ENCODE peak calls at places on chromosomes 6 and 20, in nine cellular contexts. One of them, this sample, is unnamed.

GRCh38 chr6:103893082-103893481 is 966.6 kb downstream of the HACE1 start:
- DNase-seq in uterus: no peak
- DNase-seq in cardiac fibroblast: peak; percentile 91
- DNase-seq in thoracic aorta: no peak
- DNase-seq in tibial artery: no peak
- DNase-seq in heart right ventricle: peak; percentile 15
- DNase-seq in lower leg skin: no peak
- DNase-seq in heart left ventricle: no peak
- DNase-seq in astrocyte: peak; percentile 3
- DNase-seq in this sample: peak; percentile 54

GRCh38 chr20:4973330-4974097 is 27.8 kb downstream of the SLC23A2 start:
- DNase-seq in uterus: peak; percentile 43
- DNase-seq in cardiac fibroblast: peak; percentile 68
- DNase-seq in thoracic aorta: no peak
- DNase-seq in tibial artery: peak; percentile 59
- DNase-seq in heart right ventricle: peak; percentile 8
- DNase-seq in lower leg skin: peak; percentile 35
- DNase-seq in heart left ventricle: no peak
- DNase-seq in astrocyte: peak; percentile 85
- DNase-seq in this sample: no peak

GRCh38 chr20:59948828-59949720 is 8.9 kb downstream of the FAM217B start:
- DNase-seq in uterus: no peak
- DNase-seq in cardiac fibroblast: peak; percentile 77
- DNase-seq in thoracic aorta: no peak
- DNase-seq in tibial artery: no peak
- DNase-seq in heart right ventricle: peak; percentile 40
- DNase-seq in lower leg skin: no peak
- DNase-seq in heart left ventricle: no peak
- DNase-seq in astrocyte: no peak
- DNase-seq in this sample: peak; percentile 21

GRCh38 chr6:68087399-68088133 is 547.5 kb upstream of the ADGRB3 start:
- DNase-seq in uterus: no peak
- DNase-seq in cardiac fibroblast: peak; percentile 70
- DNase-seq in thoracic aorta: no peak
- DNase-seq in tibial artery: no peak
- DNase-seq in heart right ventricle: no peak
- DNase-seq in lower leg skin: no peak
- DNase-seq in heart left ventricle: no peak
- DNase-seq in astrocyte: no peak
- DNase-seq in this sample: no peak

GRCh38 chr6:44452725-44453124 is 65.2 kb downstream of the CDC5L start:
- DNase-seq in uterus: no peak
- DNase-seq in cardiac fibroblast: peak; percentile 47
- DNase-seq in thoracic aorta: no peak
- DNase-seq in tibial artery: no peak
- DNase-seq in heart right ventricle: no peak
- DNase-seq in lower leg skin: no peak
- DNase-seq in heart left ventricle: no peak
- DNase-seq in astrocyte: peak; percentile 52
- DNase-seq in this sample: no peak

GRCh38 chr20:38748863-38749153 is 548 bp downstream of the ACTR5 start:
- DNase-seq in uterus: peak; percentile 23
- DNase-seq in cardiac fibroblast: no peak
- DNase-seq in thoracic aorta: no peak
- DNase-seq in tibial artery: no peak
- DNase-seq in heart right ventricle: no peak
- DNase-seq in lower leg skin: peak; percentile 24
- DNase-seq in heart left ventricle: no peak
- DNase-seq in astrocyte: no peak
- DNase-seq in this sample: no peak

GRCh38 chr6:134882426-134883038 is 67.4 kb downstream of the ALDH8A1 start:
- DNase-seq in uterus: peak; percentile 69
- DNase-seq in cardiac fibroblast: peak; percentile 89
- DNase-seq in thoracic aorta: no peak
- DNase-seq in tibial artery: peak; percentile 66
- DNase-seq in heart right ventricle: peak; percentile 34
- DNase-seq in lower leg skin: peak; percentile 74
- DNase-seq in heart left ventricle: peak; percentile 67
- DNase-seq in astrocyte: peak; percentile 48
- DNase-seq in this sample: peak; percentile 68

GRCh38 chr6:30883743-30884520 is at the start of gene DDR1:
- DNase-seq in uterus: peak; percentile 89
- DNase-seq in cardiac fibroblast: peak; percentile 87
- DNase-seq in thoracic aorta: no peak
- DNase-seq in tibial artery: peak; percentile 60
- DNase-seq in heart right ventricle: peak; percentile 76
- DNase-seq in lower leg skin: peak; percentile 70
- DNase-seq in heart left ventricle: peak; percentile 87
- DNase-seq in astrocyte: peak; percentile 30
- DNase-seq in this sample: peak; percentile 67

GRCh38 chr6:90284236-90284744 is 12.4 kb downstream of the BACH2 start:
- DNase-seq in uterus: peak; percentile 41
- DNase-seq in cardiac fibroblast: peak; percentile 77
- DNase-seq in thoracic aorta: no peak
- DNase-seq in tibial artery: peak; percentile 21
- DNase-seq in heart right ventricle: no peak
- DNase-seq in lower leg skin: no peak
- DNase-seq in heart left ventricle: no peak
- DNase-seq in astrocyte: peak; percentile 96
- DNase-seq in this sample: no peak

GRCh38 chr6:55957961-55958422 is 82.6 kb upstream of the BMP5 start:
- DNase-seq in uterus: no peak
- DNase-seq in cardiac fibroblast: peak; percentile 42
- DNase-seq in thoracic aorta: no peak
- DNase-seq in tibial artery: no peak
- DNase-seq in heart right ventricle: no peak
- DNase-seq in lower leg skin: no peak
- DNase-seq in heart left ventricle: no peak
- DNase-seq in astrocyte: peak; percentile 22
- DNase-seq in this sample: no peak

GRCh38 chr6:21441386-21441785 is 152.2 kb upstream of the SOX4 start:
- DNase-seq in uterus: no peak
- DNase-seq in cardiac fibroblast: peak; percentile 39
- DNase-seq in thoracic aorta: no peak
- DNase-seq in tibial artery: no peak
- DNase-seq in heart right ventricle: no peak
- DNase-seq in lower leg skin: no peak
- DNase-seq in heart left ventricle: no peak
- DNase-seq in astrocyte: peak; percentile 57
- DNase-seq in this sample: no peak

GRCh38 chr6:55998586-55998985 is 123.2 kb upstream of the BMP5 start:
- DNase-seq in uterus: no peak
- DNase-seq in cardiac fibroblast: no peak
- DNase-seq in thoracic aorta: no peak
- DNase-seq in tibial artery: no peak
- DNase-seq in heart right ventricle: no peak
- DNase-seq in lower leg skin: no peak
- DNase-seq in heart left ventricle: no peak
- DNase-seq in astrocyte: no peak
- DNase-seq in this sample: no peak

GRCh38 chr6:153503810-153504209 is 372.7 kb upstream of the RGS17 start:
- DNase-seq in uterus: no peak
- DNase-seq in cardiac fibroblast: no peak
- DNase-seq in thoracic aorta: no peak
- DNase-seq in tibial artery: no peak
- DNase-seq in heart right ventricle: no peak
- DNase-seq in lower leg skin: no peak
- DNase-seq in heart left ventricle: no peak
- DNase-seq in astrocyte: no peak
- DNase-seq in this sample: peak; percentile 36
- TF ChIP-seq CTCF in uterus: no peak
- TF ChIP-seq CTCF in cardiac fibroblast: no peak
- TF ChIP-seq CTCF in thoracic aorta: no peak
- TF ChIP-seq CTCF in tibial artery: no peak
- TF ChIP-seq CTCF in heart right ventricle: no peak
- TF ChIP-seq CTCF in lower leg skin: no peak
- TF ChIP-seq CTCF in heart left ventricle: no peak
- TF ChIP-seq CTCF in astrocyte: no peak
- TF ChIP-seq CTCF in this sample: peak; percentile 52

GRCh38 chr6:28655164-28655563 is 129.5 kb downstream of the GPX5 start:
- DNase-seq in uterus: no peak
- DNase-seq in cardiac fibroblast: no peak
- DNase-seq in thoracic aorta: no peak
- DNase-seq in tibial artery: no peak
- DNase-seq in heart right ventricle: no peak
- DNase-seq in lower leg skin: no peak
- DNase-seq in heart left ventricle: no peak
- DNase-seq in astrocyte: no peak
- DNase-seq in this sample: no peak

GRCh38 chr6:28658475-28659249 is 133.0 kb downstream of the GPX5 start:
- DNase-seq in uterus: no peak
- DNase-seq in cardiac fibroblast: no peak
- DNase-seq in thoracic aorta: no peak
- DNase-seq in tibial artery: no peak
- DNase-seq in heart right ventricle: no peak
- DNase-seq in lower leg skin: no peak
- DNase-seq in heart left ventricle: no peak
- DNase-seq in astrocyte: no peak
- DNase-seq in this sample: no peak

GRCh38 chr6:28657756-28658465 is 132.2 kb downstream of the GPX5 start:
- DNase-seq in uterus: peak; percentile 66
- DNase-seq in cardiac fibroblast: peak; percentile 73
- DNase-seq in thoracic aorta: no peak
- DNase-seq in tibial artery: no peak
- DNase-seq in heart right ventricle: peak; percentile 8
- DNase-seq in lower leg skin: no peak
- DNase-seq in heart left ventricle: no peak
- DNase-seq in astrocyte: peak; percentile 33
- DNase-seq in this sample: peak; percentile 61

GRCh38 chr6:28657367-28657755 is 131.7 kb downstream of the GPX5 start:
- DNase-seq in uterus: no peak
- DNase-seq in cardiac fibroblast: no peak
- DNase-seq in thoracic aorta: no peak
- DNase-seq in tibial artery: no peak
- DNase-seq in heart right ventricle: no peak
- DNase-seq in lower leg skin: no peak
- DNase-seq in heart left ventricle: no peak
- DNase-seq in astrocyte: no peak
- DNase-seq in this sample: no peak

DNA sequence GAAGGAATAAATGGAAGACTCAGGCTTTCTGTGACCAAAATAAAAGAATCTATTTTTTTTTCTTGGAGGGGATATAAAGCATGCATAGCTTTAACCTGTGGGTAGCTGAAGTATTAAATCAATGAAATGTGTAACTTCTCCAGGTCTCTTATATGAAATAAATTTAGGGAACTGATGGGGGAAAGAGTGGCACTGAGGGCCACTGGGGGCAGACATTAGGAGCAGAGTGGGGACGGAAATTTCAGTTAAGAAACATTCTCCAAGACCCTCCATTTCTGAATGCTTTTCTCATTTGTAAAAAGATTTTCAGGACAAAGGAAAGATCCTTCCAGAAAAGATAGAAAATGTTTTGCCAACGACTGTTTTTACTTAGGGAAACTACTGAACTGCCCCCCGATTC is 131.0 kb downstream of the GPX5 start:
- DNase-seq in uterus: no peak
- DNase-seq in cardiac fibroblast: no peak
- DNase-seq in thoracic aorta: no peak
- DNase-seq in tibial artery: no peak
- DNase-seq in heart right ventricle: no peak
- DNase-seq in lower leg skin: no peak
- DNase-seq in heart left ventricle: no peak
- DNase-seq in astrocyte: no peak
- DNase-seq in this sample: no peak
- H3K4me3 ChIP-seq in uterus: no peak overlapping the region
- H3K4me3 ChIP-seq in cardiac fibroblast: no peak overlapping the region
- H3K4me3 ChIP-seq in thoracic aorta: no peak overlapping the region
- H3K4me3 ChIP-seq in tibial artery: no peak overlapping the region
- H3K4me3 ChIP-seq in heart right ventricle: no peak overlapping the region
- H3K4me3 ChIP-seq in lower leg skin: no peak overlapping the region
- H3K4me3 ChIP-seq in heart left ventricle: peak overlapping the region; percentile 57
- H3K4me3 ChIP-seq in astrocyte: no peak overlapping the region
- H3K4me3 ChIP-seq in this sample: peak overlapping the region; percentile 70

DNA sequence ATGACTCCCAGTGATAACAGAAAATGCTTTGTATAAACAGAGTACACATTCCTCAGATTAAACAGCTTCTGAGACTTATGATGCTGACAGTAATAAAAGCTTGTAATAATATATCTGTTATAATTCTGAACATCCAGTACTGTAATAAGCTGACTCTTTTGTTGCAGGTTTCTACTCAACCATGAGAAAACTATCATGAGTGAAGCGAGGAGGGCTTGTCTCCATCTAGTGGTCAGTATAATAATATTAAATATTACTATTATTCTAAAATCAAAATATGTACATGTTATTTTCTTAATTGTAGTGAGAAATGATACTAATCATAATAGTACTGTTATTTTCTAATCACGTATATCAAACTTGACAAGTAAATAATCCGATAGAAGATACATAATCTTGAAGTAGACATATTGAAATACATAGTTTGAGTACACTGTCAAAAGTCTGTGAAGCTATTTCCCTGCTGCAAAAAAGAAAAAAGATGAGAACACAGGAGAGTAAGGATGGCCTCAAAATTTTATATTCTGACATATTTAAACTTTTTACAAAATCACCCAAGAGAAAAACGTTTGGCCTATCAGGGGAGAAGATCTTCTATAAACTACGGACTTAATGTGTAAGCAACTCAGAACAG is 183.1 kb downstream of the MOXD1 start:
- DNase-seq in uterus: no peak
- DNase-seq in cardiac fibroblast: peak; percentile 62
- DNase-seq in thoracic aorta: no peak
- DNase-seq in tibial artery: no peak
- DNase-seq in heart right ventricle: no peak
- DNase-seq in lower leg skin: no peak
- DNase-seq in heart left ventricle: no peak
- DNase-seq in astrocyte: no peak
- DNase-seq in this sample: no peak
- TF ChIP-seq CTCF in uterus: no peak
- TF ChIP-seq CTCF in cardiac fibroblast: peak; percentile 59
- TF ChIP-seq CTCF in thoracic aorta: peak; percentile 62
- TF ChIP-seq CTCF in tibial artery: peak; percentile 40
- TF ChIP-seq CTCF in heart right ventricle: peak; percentile 71
- TF ChIP-seq CTCF in lower leg skin: no peak
- TF ChIP-seq CTCF in heart left ventricle: peak; percentile 64
- TF ChIP-seq CTCF in astrocyte: peak; percentile 29
- TF ChIP-seq CTCF in this sample: peak; percentile 49

GRCh38 chr20:35600176-35600995 is 15.2 kb upstream of the SPAG4 start:
- DNase-seq in uterus: no peak
- DNase-seq in cardiac fibroblast: no peak
- DNase-seq in thoracic aorta: no peak
- DNase-seq in tibial artery: no peak
- DNase-seq in heart right ventricle: no peak
- DNase-seq in lower leg skin: no peak
- DNase-seq in heart left ventricle: no peak
- DNase-seq in astrocyte: no peak
- DNase-seq in this sample: no peak
- H3K4me3 ChIP-seq in uterus: peak overlapping the region; percentile 31
- H3K4me3 ChIP-seq in cardiac fibroblast: peak overlapping the region; percentile 38
- H3K4me3 ChIP-seq in thoracic aorta: peak overlapping the region; percentile 79
- H3K4me3 ChIP-seq in tibial artery: peak overlapping the region; percentile 36
- H3K4me3 ChIP-seq in heart right ventricle: peak overlapping the region; percentile 32
- H3K4me3 ChIP-seq in lower leg skin: no peak overlapping the region
- H3K4me3 ChIP-seq in heart left ventricle: peak overlapping the region; percentile 63
- H3K4me3 ChIP-seq in astrocyte: peak overlapping the region; percentile 51
- H3K4me3 ChIP-seq in this sample: no peak overlapping the region

GRCh38 chr6:76275746-76276145 is 203.3 kb upstream of the IMPG1 start:
- DNase-seq in uterus: no peak
- DNase-seq in cardiac fibroblast: no peak
- DNase-seq in thoracic aorta: no peak
- DNase-seq in tibial artery: no peak
- DNase-seq in heart right ventricle: no peak
- DNase-seq in lower leg skin: no peak
- DNase-seq in heart left ventricle: no peak
- DNase-seq in astrocyte: no peak
- DNase-seq in this sample: no peak
- TF ChIP-seq CTCF in uterus: no peak
- TF ChIP-seq CTCF in cardiac fibroblast: no peak
- TF ChIP-seq CTCF in thoracic aorta: no peak
- TF ChIP-seq CTCF in tibial artery: no peak
- TF ChIP-seq CTCF in heart right ventricle: no peak
- TF ChIP-seq CTCF in lower leg skin: no peak
- TF ChIP-seq CTCF in heart left ventricle: no peak
- TF ChIP-seq CTCF in astrocyte: no peak
- TF ChIP-seq CTCF in this sample: peak; percentile 39

This sample was measured in BE2C.